ENCODE peak calls at places on chromosomes 12 and 14, in five cellular contexts. O is K562, P is HepG2, M is Panc1, B is HCT116. H is an unnamed sample.

GRCh38 chr14:24712374-24712773 is 78.4 kb upstream of the GZMB start:
- ATAC-seq in O (no peak), P (no peak), M (no peak), B (no peak), H (no peak)

GRCh38 chr14:99213603-99214002 is 58.4 kb downstream of the BCL11B start:
- ATAC-seq in O (no peak), P (peak), M (no peak), B (no peak), H (no peak)

GRCh38 chr12:27870939-27871338 is 90.9 kb upstream of the MANSC4 start:
- ATAC-seq in O (no peak), P (no peak), M (no peak), B (no peak), H (no peak)

GRCh38 chr12:64362721-64363305 is 27.7 kb downstream of the C12orf56 start:
- ATAC-seq in O (no peak), P (no peak), M (no peak), B (no peak), H (no peak)

GRCh38 chr12:45349911-45350310 is 134.0 kb downstream of the ANO6 start:
- ATAC-seq in O (no peak), P (no peak), M (no peak), B (no peak), H (no peak)

GRCh38 chr14:76948213-76948947 is 80.1 kb downstream of the IRF2BPL start:
- ATAC-seq in O (peak), P (peak), M (peak), B (no peak), H (no peak)

GRCh38 chr14:39398382-39398781 is 33.9 kb downstream of the FBXO33 start:
- ATAC-seq in O (no peak), P (no peak), M (no peak), B (no peak), H (no peak)

GRCh38 chr14:65434216-65434850 is 21.8 kb downstream of the FUT8 start:
- ATAC-seq in O (peak), P (no peak), M (no peak), B (no peak), H (no peak)

GRCh38 chr12:86148612-86149011 is 107.6 kb downstream of the MGAT4C start:
- ATAC-seq in O (no peak), P (no peak), M (no peak), B (no peak), H (no peak)

GRCh38 chr12:65496617-65497016 is 218.1 kb downstream of the MSRB3 start:
- ATAC-seq in O (no peak), P (no peak), M (no peak), B (no peak), H (peak)

GRCh38 chr12:45762185-45763110 is 32.9 kb downstream of the ARID2 start:
- ATAC-seq in O (peak), P (peak), M (peak), B (peak), H (no peak)

GRCh38 chr12:115960868-115961802 is 316.4 kb downstream of the MED13L start:
- ATAC-seq in O (no peak), P (no peak), M (no peak), B (no peak), H (no peak)

GRCh38 chr14:55243813-55244212 is 27.4 kb upstream of the FBXO34 start:
- ATAC-seq in O (no peak), P (no peak), M (no peak), B (no peak), H (no peak)

GRCh38 chr14:99742509-99743487 is 50.4 kb upstream of the EML1 start:
- ATAC-seq in O (no peak), P (no peak), M (no peak), B (no peak), H (no peak)

GRCh38 chr12:59787610-59788009 is 191.8 kb downstream of the SLC16A7 start:
- ATAC-seq in O (no peak), P (no peak), M (no peak), B (no peak), H (no peak)

GRCh38 chr12:95881331-95881955 is 22.7 kb downstream of the SNRPF start:
- ATAC-seq in O (no peak), P (no peak), M (no peak), B (no peak), H (no peak)

GRCh38 chr12:48542300-48542928 is 17.0 kb downstream of the OR8S1 start:
- ATAC-seq in O (peak), P (peak), M (peak), B (peak), H (no peak)

GRCh38 chr14:70753518-70753953 is 55.8 kb downstream of the MAP3K9 start:
- ATAC-seq in O (no peak), P (peak), M (no peak), B (no peak), H (no peak)

GRCh38 chr14:38103542-38104225 is 104.0 kb upstream of the SSTR1 start:
- ATAC-seq in O (no peak), P (no peak), M (no peak), B (no peak), H (no peak)

GRCh38 chr12:24475337-24475736 is 473.6 kb downstream of the BCAT1 start:
- ATAC-seq in O (no peak), P (no peak), M (no peak), B (no peak), H (no peak)

GRCh38 chr14:21255385-21256101 is 13.7 kb downstream of the HNRNPC start:
- ATAC-seq in O (peak), P (peak), M (no peak), B (no peak), H (no peak)

GRCh38 chr14:21248338-21248737 is 20.9 kb downstream of the HNRNPC start:
- ATAC-seq in O (no peak), P (no peak), M (no peak), B (no peak), H (no peak)

GRCh38 chr14:21251215-21251614 is 18.0 kb downstream of the HNRNPC start:
- ATAC-seq in O (no peak), P (peak), M (no peak), B (no peak), H (no peak)

GRCh38 chr14:21248739-21249411 is 20.4 kb downstream of the HNRNPC start:
- ATAC-seq in O (no peak), P (no peak), M (no peak), B (no peak), H (no peak)

GRCh38 chr14:21252149-21252548 is 17.1 kb downstream of the HNRNPC start:
- ATAC-seq in O (no peak), P (no peak), M (no peak), B (no peak), H (no peak)
- TF ChIP-seq POLR2AphosphoS5 in O (no peak), P (peak), M (no peak), B (no peak), H (no peak)

GRCh38 chr12:108313609-108314331 is 25.3 kb downstream of the CMKLR1 start:
- ATAC-seq in O (peak), P (peak), M (peak), B (no peak), H (peak)
- TF ChIP-seq POLR2AphosphoS5 in O (no peak), P (no peak), M (no peak), B (no peak), H (no peak)

GRCh38 chr12:103930787-103931536 is 752 bp downstream of the HSP90B1 start:
- ATAC-seq in O (peak), P (peak), M (peak), B (peak), H (no peak)
- TF ChIP-seq POLR2AphosphoS5 in O (no peak), P (peak), M (no peak), B (no peak), H (peak)

DNA sequence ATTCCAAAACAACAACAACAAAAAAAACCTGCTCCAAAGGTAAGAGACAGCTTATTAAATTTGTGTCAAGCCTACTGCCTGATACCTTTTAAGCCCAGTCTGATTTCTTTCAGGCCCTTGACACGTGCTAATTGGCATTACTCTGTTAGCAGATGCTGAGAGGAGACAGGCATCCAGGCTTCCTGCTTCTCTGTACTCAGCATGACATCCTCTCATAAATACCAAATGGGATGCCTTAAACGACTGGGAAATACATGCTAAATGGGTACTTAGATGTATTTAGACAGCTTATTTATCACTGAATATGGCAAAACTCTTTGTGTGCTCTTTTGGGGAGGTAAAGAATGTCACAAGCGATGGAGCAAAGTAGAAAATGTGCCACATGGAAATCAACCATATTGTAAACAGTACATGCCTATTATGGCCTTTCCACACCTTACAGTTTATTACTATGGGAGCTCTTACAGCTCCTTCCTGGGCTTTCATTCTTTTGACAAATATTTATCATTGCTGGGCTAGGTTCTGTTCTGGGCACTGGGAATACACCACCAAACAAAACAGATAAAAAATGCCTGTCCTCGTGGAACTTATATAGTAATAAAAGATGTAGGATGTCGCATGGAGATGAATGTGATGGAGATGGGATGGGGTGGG is 11.5 kb upstream of the PCED1B start:
- ATAC-seq in O (no peak), P (no peak), M (no peak), B (no peak), H (no peak)
- TF ChIP-seq POLR2AphosphoS5 in O (no peak), P (no peak), M (no peak), B (no peak), H (no peak)

GRCh38 chr12:1046727-1047126 is 55.7 kb downstream of the ERC1 start:
- ATAC-seq in O (no peak), P (no peak), M (no peak), B (no peak), H (no peak)
- TF ChIP-seq POLR2AphosphoS5 in O (no peak), P (no peak), M (no peak), B (no peak), H (no peak)

GRCh38 chr12:88420460-88420859 is 159.8 kb downstream of the KITLG start:
- ATAC-seq in O (no peak), P (no peak), M (no peak), B (peak), H (peak)
- TF ChIP-seq POLR2AphosphoS5 in O (no peak), P (no peak), M (no peak), B (no peak), H (no peak)